ENCODE peak calls at places on chromosomes 4 and X, in nine cellular contexts. K, C, D, S, Q, P, O, I and Y are unnamed samples.

GRCh38 chrX:8914636-8915035 is 113.5 kb upstream of the FAM9A start:
- DNase-seq in K (no peak), C (peak; percentile 51), D (no peak), S (no peak), Q (no peak), P (no peak), O (no peak), I (no peak), Y (no peak)

GRCh38 chrX:110600745-110601310 is 194.8 kb downstream of the CHRDL1 start:
- DNase-seq in K (no peak), C (peak; percentile 75), D (no peak), S (no peak), Q (peak; percentile 2), P (no peak), O (no peak), I (no peak), Y (no peak)

GRCh38 chrX:78643106-78643505 is 16.0 kb downstream of the RTL3 start:
- DNase-seq in K (no peak), C (no peak), D (no peak), S (no peak), Q (no peak), P (no peak), O (no peak), I (no peak), Y (no peak)

GRCh38 chr4:158197194-158197593 is 13.1 kb upstream of the TMEM144 start:
- DNase-seq in K (no peak), C (no peak), D (no peak), S (no peak), Q (no peak), P (no peak), O (no peak), I (no peak), Y (peak; percentile 14)

GRCh38 chrX:124194209-124194608 is 138.3 kb upstream of the TEX13D start:
- DNase-seq in K (no peak), C (no peak), D (no peak), S (no peak), Q (no peak), P (no peak), O (no peak), I (no peak), Y (no peak)

GRCh38 chrX:131762802-131763234 is 218.9 kb downstream of the OR13H1 start:
- DNase-seq in K (no peak), C (peak; percentile 21), D (no peak), S (no peak), Q (peak; percentile 54), P (peak; percentile 8), O (peak; percentile 86), I (peak; percentile 50), Y (no peak)

GRCh38 chrX:150269613-150270254 is 93.4 kb upstream of the MAMLD1 start:
- DNase-seq in K (no peak), C (peak; percentile 3), D (no peak), S (no peak), Q (no peak), P (no peak), O (no peak), I (peak; percentile 53), Y (peak; percentile 76)

GRCh38 chr4:141180991-141181760 is 39.5 kb upstream of the ZNF330 start:
- DNase-seq in K (no peak), C (no peak), D (no peak), S (no peak), Q (no peak), P (no peak), O (no peak), I (no peak), Y (no peak)

GRCh38 chr4:161817822-161818412 is 345.9 kb downstream of the FSTL5 start:
- DNase-seq in K (no peak), C (no peak), D (no peak), S (no peak), Q (no peak), P (no peak), O (no peak), I (no peak), Y (no peak)

GRCh38 chr4:119313237-119313636 is 8.7 kb downstream of the FABP2 start:
- DNase-seq in K (no peak), C (no peak), D (no peak), S (no peak), Q (no peak), P (no peak), O (no peak), I (no peak), Y (no peak)

GRCh38 chrX:153474718-153475117 is 4.3 kb upstream of the HAUS7 start:
- DNase-seq in K (no peak), C (peak; percentile 83), D (peak; percentile 68), S (no peak), Q (peak; percentile 36), P (peak; percentile 59), O (no peak), I (no peak), Y (peak; percentile 80)

GRCh38 chrX:79557212-79557611 is 190.1 kb upstream of the ITM2A start:
- DNase-seq in K (no peak), C (no peak), D (no peak), S (no peak), Q (no peak), P (no peak), O (no peak), I (no peak), Y (no peak)

GRCh38 chr4:186644737-186645261 is 78.9 kb downstream of the FAT1 start:
- DNase-seq in K (no peak), C (no peak), D (no peak), S (no peak), Q (no peak), P (no peak), O (no peak), I (no peak), Y (no peak)

GRCh38 chrX:150201841-150202240 is 161.3 kb upstream of the MAMLD1 start:
- DNase-seq in K (no peak), C (no peak), D (no peak), S (no peak), Q (peak; percentile 35), P (no peak), O (no peak), I (no peak), Y (no peak)

GRCh38 chrX:112654871-112655270 is 24.9 kb downstream of the LHFPL1 start:
- DNase-seq in K (no peak), C (peak; percentile 59), D (no peak), S (no peak), Q (no peak), P (no peak), O (no peak), I (no peak), Y (no peak)

GRCh38 chr4:164379694-164380093 is 374.2 kb upstream of the SMIM31 start:
- DNase-seq in K (no peak), C (no peak), D (no peak), S (no peak), Q (no peak), P (no peak), O (no peak), I (no peak), Y (no peak)

GRCh38 chr4:18850763-18851331 is 829.3 kb upstream of the LCORL start:
- DNase-seq in K (no peak), C (no peak), D (no peak), S (no peak), Q (no peak), P (no peak), O (peak; percentile 50), I (peak; percentile 4), Y (no peak)
- H3K4me2 ChIP-seq in K (no peak overlapping the region), C (no peak overlapping the region), D (no peak overlapping the region), S (no peak overlapping the region), Q (no peak overlapping the region), P (no peak overlapping the region), O (peak overlapping the region; percentile 61), I (no peak overlapping the region), Y (no peak overlapping the region)

GRCh38 chr4:184815046-184815877 is 10.5 kb downstream of the ACSL1 start:
- DNase-seq in K (peak; percentile 76), C (peak; percentile 80), D (peak; percentile 34), S (peak; percentile 60), Q (peak; percentile 72), P (no peak), O (peak; percentile 62), I (peak; percentile 78), Y (peak; percentile 92)
- H3K4me1 ChIP-seq in K (peaks cover 68% of the 10 kb centered on the region), C (peaks cover 15% of the 10 kb centered on the region), D (no peaks in the 10 kb centered on the region), S (peaks cover 21% of the 10 kb centered on the region), Q (peaks cover 41% of the 10 kb centered on the region), P (peaks cover 6% of the 10 kb centered on the region), O (peaks cover 41% of the 10 kb centered on the region), I (peaks cover 37% of the 10 kb centered on the region), Y (peaks cover 34% of the 10 kb centered on the region)

GRCh38 chr4:72842323-72842722 is 227.2 kb downstream of the COX18 start:
- DNase-seq in K (no peak), C (peak; percentile 18), D (no peak), S (no peak), Q (peak; percentile 47), P (no peak), O (no peak), I (no peak), Y (no peak)

GRCh38 chr4:72843466-72843865 is 226.1 kb downstream of the COX18 start:
- DNase-seq in K (no peak), C (peak; percentile 13), D (no peak), S (no peak), Q (no peak), P (no peak), O (no peak), I (no peak), Y (no peak)

GRCh38 chr4:72846280-72847111 is 223.0 kb downstream of the COX18 start:
- DNase-seq in K (peak; percentile 22), C (peak; percentile 17), D (peak; percentile 69), S (no peak), Q (peak; percentile 88), P (peak; percentile 84), O (peak; percentile 92), I (no peak), Y (peak; percentile 48)
- TF ChIP-seq EZH2phosphoT487 in K (no peak), C (no peak), D (no peak), S (no peak), Q (no peak), P (no peak), O (no peak), I (no peak), Y (no peak)

DNA sequence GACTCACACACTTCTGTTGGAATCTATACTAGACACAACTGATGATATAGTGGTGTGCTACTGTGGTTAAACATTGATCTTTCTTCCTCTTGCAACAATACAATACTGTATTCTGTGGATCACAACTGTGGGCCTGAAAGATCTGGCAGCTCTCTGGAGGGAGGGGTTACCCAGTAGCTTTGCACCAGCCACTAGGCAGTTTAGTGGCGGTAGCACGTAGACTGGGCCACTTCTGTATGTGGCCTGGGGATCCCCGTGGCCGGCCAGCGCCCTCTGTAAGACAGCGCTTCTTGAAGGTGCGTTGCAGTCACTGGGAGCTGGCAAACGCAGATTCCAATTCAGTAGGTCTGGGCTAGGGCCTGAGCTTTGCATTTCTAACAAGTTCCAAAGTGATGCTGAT is 168.6 kb downstream of the MGST2 start:
- DNase-seq in K (no peak), C (no peak), D (peak; percentile 36), S (no peak), Q (no peak), P (peak; percentile 67), O (no peak), I (no peak), Y (no peak)
- H3K4me2 ChIP-seq in K (no peak overlapping the region), C (no peak overlapping the region), D (no peak overlapping the region), S (no peak overlapping the region), Q (no peak overlapping the region), P (no peak overlapping the region), O (no peak overlapping the region), I (no peak overlapping the region), Y (no peak overlapping the region)

GRCh38 chr4:147773261-147774184 is 41.6 kb downstream of the ARHGAP10 start:
- DNase-seq in K (no peak), C (peak; percentile 55), D (no peak), S (no peak), Q (peak; percentile 39), P (no peak), O (no peak), I (no peak), Y (no peak)
- H3K4me1 ChIP-seq in K (no peaks in the 10 kb centered on the region), C (peaks cover 48% of the 10 kb centered on the region), D (peaks cover 26% of the 10 kb centered on the region), S (peaks cover 68% of the 10 kb centered on the region), Q (peaks cover 42% of the 10 kb centered on the region), P (no peaks in the 10 kb centered on the region), O (peaks cover 9% of the 10 kb centered on the region), I (peaks cover 31% of the 10 kb centered on the region), Y (peaks cover 25% of the 10 kb centered on the region)

GRCh38 chr4:24496597-24496996 is 87.8 kb downstream of the DHX15 start:
- DNase-seq in K (no peak), C (no peak), D (no peak), S (no peak), Q (no peak), P (no peak), O (no peak), I (no peak), Y (no peak)
- TF ChIP-seq EZH2phosphoT487 in K (no peak), C (no peak), D (no peak), S (no peak), Q (no peak), P (no peak), O (no peak), I (no peak), Y (no peak)